ENCODE peak calls at places on chromosomes 11 and 22, in six cellular contexts. Y is K562, C is H1, T is GM12878, G is GM12891, W is HepG2. U is an unnamed sample.

GRCh38 chr22:44023404-44024287 is 456 bp upstream of the PARVB start:
- DNase-seq in Y (peak), C (peak), T (no peak), G (peak), W (no peak), U (peak)

GRCh38 chr22:44312766-44313165 is at the start of gene SHISAL1:
- DNase-seq in Y (no peak), C (no peak), T (no peak), G (no peak), W (no peak), U (no peak)

GRCh38 chr22:23237201-23237798 is 57.0 kb downstream of the BCR start:
- DNase-seq in Y (peak), C (no peak), T (no peak), G (no peak), W (no peak), U (no peak)

GRCh38 chr22:27668828-27669797 is 132.4 kb downstream of the MN1 start:
- DNase-seq in Y (peak), C (no peak), T (no peak), G (no peak), W (peak), U (no peak)

GRCh38 chr22:42316988-42317387 is 46.5 kb upstream of the TCF20 start:
- DNase-seq in Y (peak), C (no peak), T (no peak), G (no peak), W (no peak), U (no peak)

GRCh38 chr11:119790476-119790875 is 61.5 kb upstream of the NECTIN1 start:
- DNase-seq in Y (no peak), C (no peak), T (no peak), G (no peak), W (no peak), U (no peak)

GRCh38 chr22:38824587-38824986 is 19.2 kb downstream of the NPTXR start:
- DNase-seq in Y (peak), C (peak), T (no peak), G (peak), W (peak), U (peak)

GRCh38 chr11:100739636-100740035 is 52.5 kb downstream of the ARHGAP42 start:
- DNase-seq in Y (no peak), C (no peak), T (no peak), G (no peak), W (peak), U (no peak)

GRCh38 chr22:36544107-36544620 is 15.2 kb upstream of the EIF3D start:
- DNase-seq in Y (no peak), C (no peak), T (no peak), G (no peak), W (no peak), U (no peak)

GRCh38 chr11:17906436-17906835 is 106.4 kb downstream of the SERGEF start:
- DNase-seq in Y (peak), C (peak), T (no peak), G (no peak), W (no peak), U (no peak)

GRCh38 chr22:40955516-40955915 is 4.3 kb downstream of the RBX1 start:
- DNase-seq in Y (no peak), C (no peak), T (no peak), G (no peak), W (no peak), U (no peak)

GRCh38 chr11:774873-775592 is 2.3 kb downstream of the GATD1 start:
- DNase-seq in Y (no peak), C (no peak), T (no peak), G (no peak), W (no peak), U (no peak)

GRCh38 chr11:117908261-117908895 is 20.8 kb downstream of the TMPRSS13 start:
- DNase-seq in Y (peak), C (no peak), T (no peak), G (no peak), W (no peak), U (no peak)

GRCh38 chr11:69339041-69339733 is 45.2 kb downstream of the MYEOV start:
- DNase-seq in Y (no peak), C (no peak), T (no peak), G (no peak), W (no peak), U (no peak)

GRCh38 chr11:119474682-119475596 is 52.0 kb upstream of the THY1 start:
- DNase-seq in Y (peak), C (peak), T (no peak), G (no peak), W (peak), U (no peak)

GRCh38 chr22:46090051-46090591 is 60.2 kb upstream of the PPARA start:
- DNase-seq in Y (no peak), C (no peak), T (no peak), G (no peak), W (no peak), U (no peak)
- TF ChIP-seq TAF1 in Y (no peak), C (no peak), T (no peak), G (no peak), W (no peak), U (no peak)

DNA sequence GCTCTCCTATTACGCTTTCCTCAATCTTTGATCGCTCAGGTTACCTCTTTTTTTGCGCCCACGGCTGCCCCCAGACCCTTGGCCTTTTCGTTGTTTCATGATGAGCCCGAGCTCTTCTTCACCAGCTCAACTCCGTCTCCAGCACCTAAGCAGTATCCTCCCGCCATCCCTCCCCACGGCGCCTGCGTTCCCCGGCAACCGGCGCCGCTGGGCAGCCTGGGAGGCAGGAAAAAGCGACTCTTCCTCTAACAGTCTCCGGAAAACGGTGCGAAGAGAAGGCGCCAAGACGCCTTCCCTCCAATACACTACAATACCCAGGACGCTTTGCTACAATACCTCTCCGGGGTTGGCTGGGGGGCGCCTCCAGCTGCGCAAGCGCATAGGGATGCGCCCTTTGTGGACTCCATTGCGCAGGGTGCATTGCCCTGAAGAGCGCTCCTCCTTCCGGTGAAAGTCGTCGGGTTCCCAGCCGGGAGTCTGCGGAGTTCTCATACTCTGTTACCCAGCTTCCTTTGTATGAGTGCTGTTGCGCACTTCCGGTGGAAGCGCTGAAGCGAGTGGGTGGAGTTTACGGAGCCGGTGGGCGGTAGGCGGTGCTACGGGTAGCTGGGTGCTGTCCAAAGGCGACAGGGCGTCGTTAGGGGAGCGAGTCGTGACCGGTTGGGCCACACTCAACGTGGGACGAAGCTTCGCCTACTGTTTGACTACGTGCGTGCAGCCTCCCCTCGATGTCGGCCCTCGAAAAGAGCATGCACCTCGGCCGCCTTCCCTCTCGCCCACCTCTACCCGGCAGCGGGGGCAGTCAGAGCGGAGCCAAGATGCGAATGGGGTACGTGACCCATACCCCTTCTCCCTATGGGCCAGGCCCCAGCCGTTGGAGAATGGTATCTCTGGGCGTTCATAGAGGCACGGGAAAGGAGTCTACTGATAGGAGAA is at the start of the genes C2CD3 and PPME1:
- DNase-seq in Y (peak), C (peak), T (peak), G (peak), W (peak), U (peak)
- TF ChIP-seq POLR2A in Y (peak), C (no peak), T (peak), G (peak), W (peak), U (peak)

GRCh38 chr11:125886997-125887372 is 483 bp upstream of the HYLS1 start:
- DNase-seq in Y (no peak), C (no peak), T (no peak), G (peak), W (no peak), U (peak)
- TF ChIP-seq TAF1 in Y (no peak), C (no peak), T (peak), G (no peak), W (no peak), U (no peak)

GRCh38 chr11:8913961-8914660 is 3.1 kb downstream of the AKIP1 start:
- DNase-seq in Y (peak), C (peak), T (no peak), G (no peak), W (peak), U (peak)

GRCh38 chr11:8910662-8911039 is 338 bp upstream of the AKIP1 start:
- DNase-seq in Y (no peak), C (no peak), T (no peak), G (no peak), W (no peak), U (no peak)

GRCh38 chr11:8914661-8915018 is 3.7 kb downstream of the AKIP1 start:
- DNase-seq in Y (no peak), C (no peak), T (no peak), G (no peak), W (no peak), U (no peak)

GRCh38 chr11:8908099-8908498 is 2.9 kb upstream of the AKIP1 start:
- DNase-seq in Y (no peak), C (no peak), T (no peak), G (no peak), W (no peak), U (no peak)

DNA sequence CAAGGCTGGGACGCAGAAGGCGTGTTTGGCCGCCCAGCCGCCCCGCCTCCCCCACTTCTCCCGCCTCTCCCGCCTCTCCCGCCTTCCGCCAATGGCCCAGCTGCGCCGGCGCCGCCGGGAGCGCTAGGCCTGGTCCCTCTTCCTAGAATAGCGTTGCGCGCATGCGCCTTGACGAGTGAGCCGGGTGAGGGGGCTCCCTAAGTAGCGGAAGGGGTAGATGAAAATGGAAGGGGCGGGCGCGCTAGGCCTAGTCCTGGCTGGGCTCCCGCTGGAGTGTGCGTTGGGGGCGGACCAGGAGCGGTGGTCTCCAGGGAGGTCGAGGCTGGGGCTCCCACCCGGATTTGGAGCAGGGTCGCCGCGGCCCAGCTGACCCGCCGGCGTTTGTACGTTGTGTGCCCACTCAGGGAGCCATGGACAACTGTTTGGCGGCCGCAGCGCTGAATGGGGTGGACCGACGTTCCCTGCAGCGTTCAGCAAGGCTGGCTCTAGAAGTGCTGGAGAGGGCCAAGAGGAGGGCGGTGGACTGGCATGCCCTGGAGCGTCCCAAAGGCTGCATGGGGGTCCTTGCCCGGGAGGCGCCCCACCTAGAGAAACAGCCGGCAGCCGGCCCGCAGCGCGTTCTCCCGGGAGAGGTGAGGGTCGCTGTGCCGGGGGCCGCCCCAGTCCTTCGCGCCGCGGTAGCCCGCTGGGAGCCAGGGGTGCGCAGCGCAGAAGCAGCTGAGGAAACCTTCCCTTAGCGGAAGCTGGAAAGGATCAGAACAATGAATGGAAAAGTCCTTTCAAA is at the start of gene AKIP1:
- DNase-seq in Y (peak), C (peak), T (peak), G (peak), W (peak), U (peak)
- TF ChIP-seq POLR2A in Y (peak), C (peak), T (peak), G (no peak), W (peak), U (peak)

GRCh38 chr11:124717786-124718634 is 21.7 kb upstream of the NRGN start:
- DNase-seq in Y (no peak), C (peak), T (no peak), G (no peak), W (peak), U (no peak)
- TF ChIP-seq TAF1 in Y (no peak), C (no peak), T (no peak), G (no peak), W (no peak), U (no peak)

DNA sequence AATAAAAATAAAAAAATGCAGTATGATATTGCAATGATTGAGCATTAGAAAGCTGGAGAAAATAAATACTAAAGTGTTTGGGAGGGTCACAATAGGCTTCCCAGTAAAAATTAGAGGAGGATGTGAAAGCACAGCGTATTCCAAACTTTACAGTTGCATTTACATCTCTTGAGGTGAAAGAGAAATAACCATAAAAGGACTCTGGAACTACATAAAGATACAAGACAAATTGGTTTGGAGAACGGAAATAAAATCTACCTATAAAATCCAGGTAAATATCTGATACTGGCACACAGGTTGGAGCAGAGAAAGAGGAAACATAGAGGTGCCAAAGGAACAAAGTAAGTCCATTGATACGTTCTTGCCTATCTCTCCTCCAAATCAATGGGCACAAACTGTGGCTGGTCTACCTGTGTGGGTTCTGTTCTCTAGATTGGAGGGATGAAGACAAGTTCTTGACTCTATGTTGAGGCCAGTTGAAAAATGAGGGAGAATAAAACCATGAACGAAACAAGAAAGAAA is at the start of gene MS4A12:
- DNase-seq in Y (no peak), C (no peak), T (no peak), G (no peak), W (no peak), U (no peak)
- TF ChIP-seq POLR2A in Y (no peak), C (no peak), T (no peak), G (no peak), W (no peak), U (no peak)

GRCh38 chr11:2289350-2289749 is 12.4 kb downstream of the C11orf21 start:
- DNase-seq in Y (no peak), C (no peak), T (no peak), G (no peak), W (no peak), U (no peak)

GRCh38 chr11:2293396-2294339 is 8.1 kb downstream of the C11orf21 start:
- DNase-seq in Y (no peak), C (peak), T (no peak), G (no peak), W (no peak), U (no peak)

GRCh38 chr11:2290351-2290841 is 11.3 kb downstream of the C11orf21 start:
- DNase-seq in Y (no peak), C (peak), T (no peak), G (no peak), W (no peak), U (no peak)

GRCh38 chr11:2287102-2287501 is 14.6 kb downstream of the C11orf21 start:
- DNase-seq in Y (no peak), C (no peak), T (no peak), G (no peak), W (no peak), U (no peak)

GRCh38 chr11:2289859-2290258 is 11.9 kb downstream of the C11orf21 start:
- DNase-seq in Y (no peak), C (no peak), T (no peak), G (no peak), W (no peak), U (no peak)
- TF ChIP-seq TAF1 in Y (no peak), C (no peak), T (no peak), G (no peak), W (no peak), U (no peak)